ENCODE peak calls at places on chromosome 3, in seven cellular contexts. L is IMR-90, O is neuronal stem cell, B is mesendoderm, G is H9, Q is mesenchymal stem cell, U is H1. H is an unnamed sample. For H3K79me1, the result is how much of the 10 kb centered on the place peaks cover.

GRCh38 chr3:163490119-163490518 is 1588.2 kb downstream of the SI start:
- DNase-seq in B (peak), U (peak), L (no peak), O (peak), G (peak), Q (peak), H (peak)

GRCh38 chr3:128805771-128806170 is 73.6 kb upstream of the ACAD9 start:
- DNase-seq in L (peak), O (no peak), B (no peak), Q (peak), U (no peak), G (no peak), H (no peak)

GRCh38 chr3:115042351-115042750 is 104.7 kb downstream of the ZBTB20 start:
- DNase-seq in Q (no peak), L (peak), U (no peak), O (no peak), G (no peak), B (no peak), H (no peak)

GRCh38 chr3:51269466-51269865 is 115.6 kb upstream of the MANF start:
- DNase-seq in O (no peak), G (no peak), L (no peak), U (no peak), B (peak), Q (no peak), H (no peak)

GRCh38 chr3:153670577-153670976 is 450.6 kb upstream of the ARHGEF26 start:
- DNase-seq in L (no peak), U (no peak), O (no peak), Q (no peak), B (no peak), G (no peak), H (no peak)

GRCh38 chr3:154022603-154023002 is 98.6 kb upstream of the ARHGEF26 start:
- DNase-seq in L (no peak), U (no peak), Q (no peak), O (no peak), B (no peak), G (no peak), H (no peak)

GRCh38 chr3:41447701-41448100 is 248.4 kb downstream of the CTNNB1 start:
- DNase-seq in O (no peak), G (no peak), Q (no peak), U (no peak), B (no peak), L (no peak), H (no peak)

GRCh38 chr3:184691397-184692131 is 20.3 kb downstream of the MAGEF1 start:
- DNase-seq in U (no peak), Q (no peak), G (no peak), L (peak), O (no peak), B (no peak), H (no peak)

GRCh38 chr3:155149494-155149893 is 69.4 kb downstream of the MME start:
- DNase-seq in Q (no peak), L (no peak), B (no peak), G (no peak), O (no peak), U (no peak), H (no peak)

GRCh38 chr3:129599073-129599472 is 7.4 kb downstream of the PLXND1 start:
- DNase-seq in Q (peak), O (no peak), U (no peak), G (no peak), B (no peak), L (no peak), H (peak)

GRCh38 chr3:136659253-136659652 is 92.9 kb downstream of the STAG1 start:
- DNase-seq in L (peak), G (no peak), O (peak), B (peak), U (no peak), Q (peak), H (peak)

GRCh38 chr3:38516669-38517068 is 20.5 kb downstream of the EXOG start:
- DNase-seq in G (no peak), B (no peak), Q (no peak), L (no peak), U (no peak), O (no peak), H (no peak)

GRCh38 chr3:76024640-76025039 is 239.3 kb upstream of the ZNF717 start:
- DNase-seq in B (peak), G (no peak), U (no peak), O (no peak), L (peak), Q (peak), H (peak)

GRCh38 chr3:151660890-151661289 is 72.8 kb upstream of the AADACL2 start:
- DNase-seq in Q (peak), U (no peak), G (no peak), L (no peak), O (no peak), B (no peak), H (no peak)

GRCh38 chr3:160134964-160135363 is 90.3 kb upstream of the C3orf80 start:
- DNase-seq in U (no peak), B (no peak), G (no peak), O (no peak), Q (peak), L (peak), H (no peak)

GRCh38 chr3:126476166-126476975 is 680 bp upstream of the ZXDC start:
- DNase-seq in O (peak), Q (no peak), U (peak), B (peak), L (peak), G (peak), H (peak)

GRCh38 chr3:174255454-174255853 is 603.7 kb upstream of the NAALADL2 start:
- DNase-seq in Q (no peak), B (no peak), O (no peak), L (no peak), U (no peak), G (no peak), H (no peak)

GRCh38 chr3:141081141-141081795 is 30.1 kb downstream of the SPSB4 start:
- DNase-seq in Q (no peak), U (no peak), G (no peak), O (peak), B (peak), L (no peak), H (no peak)

GRCh38 chr3:149657796-149658443 is at the start of gene WWTR1:
- DNase-seq in B (peak), O (peak), U (peak), L (peak), Q (peak), G (peak), H (peak)

GRCh38 chr3:38575279-38575843 is 74.1 kb downstream of the SCN5A start:
- DNase-seq in Q (no peak), O (no peak), B (no peak), L (no peak), U (no peak), G (peak), H (no peak)

GRCh38 chr3:12797124-12797891 is 828 bp downstream of the CAND2 start:
- DNase-seq in O (no peak), G (no peak), L (no peak), U (no peak), B (no peak), Q (no peak), H (no peak)

GRCh38 chr3:42906905-42907183 is 902 bp downstream of the ZNF662 start:
- DNase-seq in B (no peak), Q (no peak), O (no peak), L (no peak), U (no peak), G (no peak), H (no peak)

GRCh38 chr3:71616571-71617021 is 33.1 kb upstream of the FOXP1 start:
- DNase-seq in O (no peak), B (no peak), U (no peak), Q (no peak), G (no peak), L (no peak), H (no peak)

GRCh38 chr3:14345496-14346150 is 56.8 kb upstream of the SLC6A6 start:
- DNase-seq in B (no peak), Q (peak), U (no peak), G (no peak), O (no peak), L (peak), H (peak)

GRCh38 chr3:73072634-73073033 is 11.2 kb downstream of the EBLN2 start:
- DNase-seq in O (no peak), U (no peak), Q (no peak), B (no peak), G (no peak), L (no peak), H (no peak)

GRCh38 chr3:10357592-10358308 is 36.8 kb upstream of the SEC13 start:
- DNase-seq in O (no peak), L (peak), Q (peak), U (no peak), G (no peak), B (peak), H (no peak)

GRCh38 chr3:4805662-4806061 is 173.6 kb upstream of the BHLHE40 start:
- DNase-seq in Q (no peak), B (no peak), O (no peak), U (no peak), L (no peak), G (no peak), H (no peak)

GRCh38 chr3:167723872-167724271 is 10.8 kb downstream of the PDCD10 start:
- DNase-seq in G (no peak), B (peak), U (no peak), Q (no peak), L (no peak), O (no peak), H (no peak)

GRCh38 chr3:184602406-184603155 is 41.0 kb downstream of the EPHB3 start:
- DNase-seq in Q (peak), B (peak), L (no peak), G (peak), O (no peak), U (peak), H (no peak)

GRCh38 chr3:107068980-107069379 is 308.3 kb upstream of the CCDC54 start:
- DNase-seq in G (no peak), U (no peak), O (no peak), L (peak), Q (peak), B (peak), H (no peak)

GRCh38 chr3:157379741-157380140 is 56.9 kb upstream of the PTX3 start:
- DNase-seq in B (no peak), G (no peak), O (no peak), L (no peak), U (no peak), Q (no peak), H (no peak)

GRCh38 chr3:18890459-18890858 is 257.9 kb upstream of the KCNH8 start:
- DNase-seq in L (no peak), G (no peak), B (no peak), Q (no peak), U (no peak), O (no peak), H (no peak)

GRCh38 chr3:14150491-14151230 is 25.8 kb downstream of the TMEM43 start:
- DNase-seq in O (no peak), L (peak), B (no peak), Q (no peak), U (no peak), G (peak), H (no peak)

GRCh38 chr3:107421170-107421792 is 44.0 kb downstream of the CCDC54 start:
- DNase-seq in B (peak), L (peak), U (no peak), Q (peak), O (peak), G (no peak), H (peak)

GRCh38 chr3:35648347-35648746 is 9.0 kb downstream of the ARPP21 start:
- DNase-seq in O (no peak), G (no peak), Q (peak), B (no peak), L (peak), U (no peak), H (no peak)

GRCh38 chr3:59482001-59482400 is 432.2 kb upstream of the CFAP20DC start:
- DNase-seq in B (no peak), U (no peak), G (no peak), O (no peak), Q (no peak), L (no peak), H (no peak)

GRCh38 chr3:110210261-110210660 is 861.4 kb upstream of the NECTIN3 start:
- DNase-seq in G (no peak), U (no peak), L (no peak), B (no peak), O (no peak), Q (no peak), H (no peak)

GRCh38 chr3:8871306-8871705 is 92.0 kb downstream of the RAD18 start:
- DNase-seq in O (no peak), B (no peak), Q (peak), G (no peak), U (no peak), L (no peak), H (no peak)

GRCh38 chr3:102192575-102192974 is 242.2 kb upstream of the ZPLD1 start:
- DNase-seq in B (no peak), O (no peak), G (no peak), L (no peak), U (no peak), Q (no peak), H (no peak)
- H3K27ac ChIP-seq in B (no peak), O (no peak), G (no peak), L (no peak), U (no peak), Q (no peak), H (no peak)

GRCh38 chr3:28140664-28141063 is 100.8 kb upstream of the CMC1 start:
- DNase-seq in U (no peak), B (no peak), O (no peak), L (no peak), G (no peak), Q (no peak), H (no peak)
- H3K18ac ChIP-seq in U (no peak), B (no peak), O (no peak), L (no peak), G (no peak), Q (no peak), H (no peak)

DNA sequence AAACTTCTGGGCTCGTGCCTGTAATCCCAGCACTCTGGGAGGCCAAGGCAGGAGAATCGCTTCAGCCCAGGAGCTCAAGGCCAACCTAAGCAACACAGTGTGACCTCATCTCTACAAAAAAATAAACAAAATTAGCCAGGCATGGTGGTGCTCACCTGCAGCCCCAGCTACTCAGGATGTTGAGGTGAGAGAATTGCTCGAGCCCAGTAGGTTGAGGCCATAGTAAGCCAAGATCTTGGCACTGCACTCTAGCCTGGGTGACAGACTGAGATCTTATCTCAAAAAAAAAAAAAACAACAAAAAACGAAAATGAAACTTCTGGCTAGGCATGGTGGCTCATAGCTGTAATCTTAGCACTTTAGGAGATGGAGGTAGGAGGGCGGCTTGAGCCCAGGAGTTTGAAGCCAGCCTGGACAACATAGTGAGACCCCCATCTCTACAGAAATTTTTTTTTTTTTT is 53.7 kb downstream of the PIK3CB start:
- DNase-seq in G (no peak), U (no peak), O (no peak), B (no peak), Q (peak), L (no peak), H (no peak)
- H3K79me1 ChIP-seq in G (under half), U (under half), O (under half), B (under half), Q (under half), L (under half), H (under half)

DNA sequence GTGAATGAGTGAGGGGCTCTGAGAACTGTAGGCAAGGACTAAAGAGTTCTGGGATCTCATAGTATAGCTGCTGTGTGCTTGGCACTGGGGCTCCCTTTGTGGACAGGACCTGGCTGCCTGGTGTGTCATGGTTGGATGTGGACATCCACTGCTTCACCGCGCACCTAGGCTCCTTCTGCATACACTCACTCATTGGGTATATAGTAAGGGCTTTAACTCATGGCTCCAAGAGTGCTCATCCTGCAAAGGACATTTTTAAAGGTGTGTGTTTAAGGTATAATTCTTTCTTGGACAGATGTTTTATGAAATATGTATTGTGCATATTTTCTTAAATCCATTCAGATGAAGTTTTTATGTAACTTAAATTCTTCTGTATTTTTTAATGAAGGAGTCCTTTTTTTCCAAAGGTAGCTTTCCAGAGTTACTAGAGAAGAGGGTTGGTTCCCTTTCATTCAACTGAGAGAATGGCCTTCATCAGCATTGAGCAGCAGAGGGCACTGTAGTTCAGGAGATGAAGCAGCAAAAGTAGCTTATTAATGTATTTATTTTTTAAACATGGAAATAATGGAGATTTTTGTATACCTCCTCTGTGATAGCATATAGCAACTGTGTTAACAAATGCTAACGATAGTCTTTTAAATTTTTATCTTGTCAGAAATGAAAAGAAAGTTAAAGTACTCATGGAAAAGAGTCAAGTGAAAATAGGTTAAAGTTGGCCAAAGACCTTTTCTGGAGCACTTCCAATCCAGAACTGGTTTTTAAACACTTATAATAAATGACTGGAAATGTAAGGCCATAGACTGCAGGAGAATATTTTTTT is 25.2 kb downstream of the OXNAD1 start:
- DNase-seq in B (peak), O (peak), Q (peak), G (no peak), L (peak), U (no peak), H (peak)
- H3K27ac ChIP-seq in B (no peak), O (no peak), Q (no peak), G (no peak), L (no peak), U (no peak), H (no peak)

DNA sequence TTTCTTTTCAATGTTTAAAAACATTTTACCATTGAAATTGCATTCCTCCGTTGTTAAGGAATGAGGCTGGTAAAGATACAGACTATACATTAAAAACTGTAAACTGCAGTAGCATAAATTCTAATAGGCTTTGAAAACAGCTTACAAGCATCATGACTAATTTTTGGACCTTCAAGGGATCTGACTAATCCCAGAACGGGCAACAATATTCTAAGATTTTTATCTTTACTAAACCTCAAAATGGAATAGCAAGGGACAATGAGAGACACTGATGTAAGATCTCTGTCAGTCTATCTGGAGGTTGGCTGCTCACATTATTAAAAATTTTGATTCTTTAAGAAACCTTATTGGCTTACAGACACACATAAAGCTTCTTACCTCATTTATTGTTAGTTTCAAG is 74.7 kb downstream of the BTD start:
- DNase-seq in U (no peak), O (no peak), G (no peak), B (no peak), L (peak), Q (no peak), H (no peak)
- H3K18ac ChIP-seq in U (no peak), O (no peak), G (no peak), B (no peak), L (no peak), Q (no peak), H (no peak)

GRCh38 chr3:116253511-116253910 is 191.8 kb downstream of the LSAMP start:
- DNase-seq in Q (no peak), G (no peak), L (no peak), U (no peak), B (no peak), O (no peak), H (no peak)
- H3K79me1 ChIP-seq in Q (under half), G (under half), L (under half), U (under half), B (under half), O (under half), H (under half)